ENCODE peak calls at places on chromosomes 1 and 21, in four cellular contexts. D, R, Z and T are unnamed samples.

GRCh38 chr1:1618396-1619068 is 3.2 kb downstream of the MIB2 start:
- DNase-seq in Z (no peak), R (no peak), D (no peak), T (no peak)

GRCh38 chr1:82013702-82014101 is 213.0 kb downstream of the ADGRL2 start:
- DNase-seq in R (no peak), D (no peak), Z (no peak), T (no peak)

GRCh38 chr1:67675800-67676199 is 9.2 kb upstream of the GADD45A start:
- DNase-seq in Z (no peak), R (peak), D (no peak), T (no peak)

GRCh38 chr1:8423134-8423701 is 105.3 kb downstream of the SLC45A1 start:
- DNase-seq in Z (no peak), R (no peak), D (no peak), T (peak)

GRCh38 chr1:168708698-168709406 is 20.2 kb downstream of the DPT start:
- DNase-seq in D (no peak), R (no peak), Z (no peak), T (no peak)

GRCh38 chr1:100953915-100954314 is 58.0 kb downstream of the SLC30A7 start:
- DNase-seq in Z (no peak), D (no peak), R (no peak), T (no peak)

GRCh38 chr21:42535602-42536171 is 22.0 kb downstream of the SLC37A1 start:
- DNase-seq in Z (no peak), R (no peak), D (no peak), T (no peak)

GRCh38 chr21:45029968-45030636 is 44.3 kb upstream of the ADARB1 start:
- DNase-seq in R (no peak), Z (peak), D (no peak), T (no peak)

GRCh38 chr1:40861227-40862003 is 748 bp downstream of the CITED4 start:
- DNase-seq in D (no peak), Z (no peak), R (peak), T (peak)

GRCh38 chr1:165954940-165955339 is 127.5 kb downstream of the UCK2 start:
- DNase-seq in Z (no peak), D (no peak), R (peak), T (no peak)

GRCh38 chr1:77900687-77901293 is 12.4 kb downstream of the NEXN start:
- DNase-seq in R (peak), D (peak), Z (peak), T (peak)

GRCh38 chr1:52632732-52633290 is at the start of gene SHISAL2A:
- DNase-seq in R (no peak), Z (no peak), D (peak), T (peak)

GRCh38 chr1:214504330-214504729 is 47.1 kb downstream of the PTPN14 start:
- DNase-seq in D (no peak), R (no peak), Z (no peak), T (no peak)

GRCh38 chr1:1079408-1080121 is 5.5 kb upstream of the RNF223 start:
- DNase-seq in D (peak), Z (no peak), R (peak), T (peak)

GRCh38 chr1:28370220-28371010 is 875 bp downstream of the PHACTR4 start:
- DNase-seq in Z (no peak), D (no peak), R (peak), T (peak)

GRCh38 chr1:147099192-147099591 is 73.1 kb downstream of the PRKAB2 start:
- DNase-seq in D (no peak), R (no peak), Z (no peak), T (no peak)

GRCh38 chr21:38960251-38960650 is 154.5 kb downstream of the ETS2 start:
- DNase-seq in R (no peak), Z (no peak), D (no peak), T (no peak)

GRCh38 chr1:153922076-153922837 is 515 bp downstream of the GATAD2B start:
- DNase-seq in D (no peak), Z (peak), R (no peak), T (peak)

GRCh38 chr1:226708342-226708780 is 30.7 kb downstream of the ITPKB start:
- DNase-seq in D (no peak), R (peak), Z (no peak), T (no peak)

GRCh38 chr1:161737625-161738024 is 12.0 kb upstream of the DUSP12 start:
- DNase-seq in R (no peak), Z (no peak), D (peak), T (no peak)

GRCh38 chr1:920008-920407 is 3.7 kb upstream of the SAMD11 start:
- DNase-seq in D (no peak), Z (no peak), R (no peak), T (no peak)

GRCh38 chr1:113452921-113453770 is 62.8 kb downstream of the MAGI3 start:
- DNase-seq in D (no peak), R (peak), Z (no peak), T (peak)

GRCh38 chr1:113905435-113905861 is 322 bp downstream of the DCLRE1B start:
- DNase-seq in D (peak), R (no peak), Z (no peak), T (peak)

DNA sequence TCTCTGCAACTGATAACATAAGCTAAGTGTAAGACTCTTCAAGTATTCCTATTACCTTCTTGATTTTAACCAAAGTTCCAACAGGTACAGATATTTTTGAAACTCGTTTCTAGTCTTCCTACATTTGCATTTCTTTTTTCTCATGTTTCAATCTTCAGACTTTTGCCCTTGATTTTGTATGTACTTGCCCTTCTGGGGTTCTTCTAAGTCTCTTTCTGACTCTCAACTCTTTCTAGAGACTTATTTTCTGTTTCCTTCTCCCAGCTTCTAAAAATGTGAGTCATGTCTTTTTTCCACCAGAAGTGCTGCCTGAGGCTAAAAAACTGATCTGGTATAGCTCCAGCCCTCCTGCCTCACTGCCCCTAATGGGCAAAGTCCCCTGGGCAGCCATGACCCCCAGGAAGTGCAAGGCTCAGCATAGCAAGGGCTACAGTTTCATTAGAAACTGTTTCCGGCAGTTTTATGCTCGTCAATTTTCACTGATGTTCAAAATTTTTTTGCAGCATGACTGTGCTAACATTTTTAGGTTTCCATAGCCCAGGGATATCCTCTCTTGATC is 265.9 kb downstream of the SEC16B start:
- DNase-seq in Z (no peak), R (no peak), D (no peak), T (peak)
- H3K56ac ChIP-seq in Z (no peak), R (no peak), D (no peak), T (no peak)

DNA sequence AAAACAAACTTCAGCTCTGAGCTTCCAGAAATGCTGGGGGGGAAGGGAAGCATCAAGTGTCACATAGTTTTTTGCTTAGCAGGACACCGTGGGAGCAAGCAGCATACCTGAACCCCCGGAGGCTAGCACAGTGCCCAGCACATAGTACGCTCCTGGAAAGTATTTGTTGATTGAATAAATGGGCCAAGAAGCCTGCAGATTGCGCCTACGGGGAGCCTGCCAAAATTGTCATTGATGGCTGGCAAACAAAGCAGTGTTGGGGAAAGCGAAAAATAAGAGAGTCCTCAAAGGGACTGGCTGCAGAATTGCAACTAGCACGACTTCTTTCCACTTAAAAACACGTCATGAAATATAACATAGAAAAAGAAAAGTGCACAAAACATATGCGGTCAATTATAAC is 125.3 kb upstream of the GALNT2 start:
- DNase-seq in D (no peak), R (no peak), Z (no peak), T (no peak)
- H3K23ac ChIP-seq in D (no peak), R (no peak), Z (no peak), T (no peak)

GRCh38 chr1:115088871-115089442 is 346 bp downstream of the TSPAN2 start:
- DNase-seq in R (no peak), Z (no peak), D (no peak), T (peak)

GRCh38 chr1:115090956-115091355 is 1.7 kb upstream of the TSPAN2 start:
- DNase-seq in D (no peak), Z (no peak), R (no peak), T (no peak)

GRCh38 chr1:115090547-115090946 is 1.2 kb upstream of the TSPAN2 start:
- DNase-seq in D (peak), R (peak), Z (no peak), T (peak)

GRCh38 chr1:115088115-115088794 is 1.0 kb downstream of the TSPAN2 start:
- DNase-seq in R (no peak), Z (no peak), D (no peak), T (peak)

DNA sequence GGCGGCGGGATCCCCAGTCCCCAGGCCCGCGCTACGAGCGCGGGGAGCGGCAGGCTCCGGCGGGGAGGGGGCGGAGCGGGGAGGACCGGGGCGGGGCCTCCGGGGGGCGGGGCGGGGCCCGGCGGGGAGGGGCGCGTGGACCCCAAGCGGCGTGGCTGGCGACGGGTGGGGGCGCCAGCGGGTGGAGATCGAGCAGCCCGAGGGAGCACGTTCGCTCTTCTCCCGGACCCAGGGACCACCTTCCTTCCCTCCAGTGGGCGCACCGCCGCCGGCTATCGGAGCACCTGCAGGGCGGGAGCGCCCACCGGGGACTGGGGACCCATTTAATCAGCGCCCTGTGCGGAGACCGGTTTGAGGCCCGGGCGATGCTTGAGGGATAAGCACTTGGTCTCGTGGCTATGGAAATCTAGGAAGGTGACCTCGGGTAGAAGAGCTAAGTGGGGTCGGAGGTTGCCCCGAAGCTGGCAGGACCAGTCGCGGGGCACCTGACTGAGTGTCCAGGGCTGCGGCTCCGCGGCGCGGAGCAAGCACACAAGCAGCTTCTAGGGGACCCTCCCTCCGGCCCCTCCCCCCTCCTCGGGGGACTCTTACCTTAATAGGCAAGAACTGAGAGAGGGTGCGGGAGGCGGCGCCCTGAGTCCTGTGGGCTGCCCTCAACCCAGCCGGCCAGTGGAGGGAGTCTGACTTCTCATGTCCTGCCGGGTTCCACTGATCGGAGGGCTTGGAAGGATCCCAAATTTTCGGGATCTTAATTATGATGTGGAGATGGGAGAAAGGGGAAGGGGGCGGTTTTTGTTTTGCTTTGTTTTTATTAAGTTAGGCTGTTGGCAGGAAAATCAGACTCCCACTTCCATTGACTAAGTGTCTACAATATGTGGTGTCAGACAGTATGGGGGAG is at the start of gene TSPAN2:
- DNase-seq in D (peak), R (peak), Z (peak), T (peak)
- H4K5ac ChIP-seq in D (no peak), R (peak), Z (peak), T (no peak)

GRCh38 chr21:36260802-36261201 is 59.2 kb upstream of the MORC3 start:
- DNase-seq in Z (no peak), R (no peak), D (no peak), T (no peak)

GRCh38 chr21:36257657-36258056 is 62.3 kb upstream of the MORC3 start:
- DNase-seq in Z (no peak), D (no peak), R (no peak), T (no peak)

GRCh38 chr21:36263797-36264196 is 56.2 kb upstream of the MORC3 start:
- DNase-seq in R (no peak), D (no peak), Z (no peak), T (no peak)

GRCh38 chr21:36260030-36260787 is 59.8 kb upstream of the MORC3 start:
- DNase-seq in R (peak), D (no peak), Z (no peak), T (peak)

DNA sequence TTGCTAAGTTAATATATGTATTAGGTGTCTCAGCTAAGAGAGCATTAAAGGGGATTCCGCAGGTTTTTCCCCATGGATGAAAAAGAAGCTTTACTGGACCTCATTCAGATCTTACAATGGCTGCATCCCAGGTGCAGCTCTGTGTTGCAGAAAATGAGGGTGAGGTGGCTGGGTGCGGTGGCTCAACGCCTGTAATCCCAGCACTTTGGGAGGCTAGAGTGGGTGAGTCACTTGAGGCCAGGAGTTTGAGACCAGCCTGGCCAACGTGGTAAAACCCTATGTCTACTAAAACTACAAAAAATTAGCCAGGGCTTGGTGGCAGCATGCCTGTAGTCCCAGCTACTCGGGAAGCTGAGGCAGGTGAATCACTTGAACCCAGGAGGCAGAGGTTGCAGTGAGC is 58.5 kb upstream of the MORC3 start:
- DNase-seq in Z (no peak), R (no peak), D (no peak), T (no peak)
- H3K56ac ChIP-seq in Z (no peak), R (no peak), D (no peak), T (no peak)

DNA sequence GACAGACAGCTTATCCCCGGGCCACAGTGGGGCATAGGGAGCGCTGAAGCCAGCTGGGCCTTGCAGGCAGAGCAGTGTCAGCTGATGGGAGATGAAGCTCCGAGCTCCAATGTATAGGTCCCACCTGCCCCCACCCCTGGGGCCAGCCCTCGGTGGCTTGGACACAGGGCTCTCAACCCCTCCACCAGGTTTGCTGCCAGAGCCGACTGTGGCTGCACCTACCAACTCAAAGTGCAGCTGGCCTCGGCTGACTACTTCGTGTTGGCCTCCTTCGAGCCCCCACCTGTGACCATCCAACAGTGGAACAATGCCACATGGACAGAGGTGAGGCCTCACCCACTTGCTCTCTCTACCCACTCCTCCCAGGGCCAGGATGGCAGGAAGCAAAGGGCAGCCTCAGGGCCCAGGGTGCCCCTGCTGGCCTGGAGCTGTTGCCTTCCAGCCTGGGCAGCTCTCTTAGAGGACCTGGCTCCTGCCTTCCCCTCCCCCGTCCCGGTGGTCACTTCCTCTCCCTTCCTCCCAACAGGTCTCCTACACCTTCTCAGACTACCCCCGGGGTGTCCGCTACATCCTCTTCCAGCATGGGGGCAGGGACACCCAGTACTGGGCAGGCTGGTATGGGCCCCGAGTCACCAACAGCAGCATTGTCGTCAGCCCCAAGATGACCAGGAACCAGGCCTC is 7.7 kb downstream of the MAD2L2 start:
- DNase-seq in R (no peak), Z (no peak), D (no peak), T (no peak)
- H3K23ac ChIP-seq in R (no peak), Z (no peak), D (no peak), T (no peak)